ENCODE peak calls at places on chromosomes 13 and 19, in four cellular contexts. B, U, O and K are unnamed samples.

GRCh38 chr13:49649244-49649962 is 21.1 kb downstream of the ARL11 start:
- DNase-seq in B (no peak), U (no peak), O (no peak), K (no peak)

GRCh38 chr13:26950546-26950945 is 190.0 kb upstream of the GPR12 start:
- DNase-seq in B (no peak), U (no peak), O (no peak), K (no peak)

GRCh38 chr13:42924290-42924803 is 67.7 kb downstream of the EPSTI1 start:
- DNase-seq in B (no peak), U (no peak), O (no peak), K (no peak)

GRCh38 chr13:59533561-59534337 is 630.0 kb downstream of the DIAPH3 start:
- DNase-seq in B (no peak), U (no peak), O (no peak), K (no peak)

GRCh38 chr19:52662631-52663030 is 24.5 kb upstream of the ZNF83 start:
- DNase-seq in B (no peak), U (no peak), O (no peak), K (no peak)

GRCh38 chr19:56671613-56671994 is at the start of gene ZNF835:
- DNase-seq in B (no peak), U (no peak), O (peak; percentile 58), K (no peak)

GRCh38 chr13:34750078-34750703 is 191.9 kb upstream of the NBEA start:
- DNase-seq in B (no peak), U (peak; percentile 17), O (no peak), K (peak; percentile 66)

GRCh38 chr19:10419646-10420443 is 493 bp upstream of the PDE4A start:
- DNase-seq in B (peak; percentile 96), U (peak; percentile 26), O (no peak), K (peak; percentile 91)

GRCh38 chr19:50659318-50660082 is 10.3 kb downstream of the C19orf81 start:
- DNase-seq in B (no peak), U (no peak), O (no peak), K (no peak)

GRCh38 chr13:47109028-47109427 is 212.2 kb upstream of the HTR2A start:
- DNase-seq in B (no peak), U (no peak), O (no peak), K (no peak)